ENCODE peak calls at places on chromosomes 13 and 19, in eight cellular contexts. Y is mammary epithelial cell, V is transverse colon, X is suprapubic skin, E is tibial artery, I is K562, P is PC-9, M is spleen. N is an unnamed sample.

GRCh38 chr19:572891-573825 is 762 bp downstream of the BSG start:
- DNase-seq in V (peak), E (no peak), X (no peak), M (peak), Y (peak), I (peak), P (no peak), N (peak)

GRCh38 chr19:45822716-45823115 is 7.6 kb upstream of the RSPH6A start:
- DNase-seq in M (no peak), Y (no peak), V (no peak), E (no peak), X (no peak), I (no peak), P (peak), N (no peak)

GRCh38 chr13:46051958-46052313 is 610 bp downstream of the ZC3H13 start:
- DNase-seq in M (no peak), X (no peak), V (no peak), I (no peak), E (no peak), P (no peak), Y (no peak), N (no peak)

GRCh38 chr19:38543807-38544568 is 73.8 kb downstream of the MAP4K1 start:
- DNase-seq in V (peak), I (peak), M (no peak), P (peak), E (peak), Y (peak), X (no peak), N (peak)

GRCh38 chr13:100646030-100646673 is 28.4 kb downstream of the TMTC4 start:
- DNase-seq in X (no peak), Y (peak), M (no peak), E (no peak), V (no peak), I (peak), P (no peak), N (no peak)

GRCh38 chr19:55546822-55547614 is 1.7 kb upstream of the SBK3 start:
- DNase-seq in Y (peak), I (peak), V (peak), X (no peak), P (peak), E (peak), M (no peak), N (peak)

GRCh38 chr19:16061943-16062342 is 14.4 kb upstream of the TPM4 start:
- DNase-seq in I (no peak), P (no peak), M (no peak), V (no peak), X (no peak), Y (no peak), E (no peak), N (no peak)

GRCh38 chr19:36771275-36772231 is 1.1 kb downstream of the ZNF850 start:
- DNase-seq in V (peak), I (peak), M (peak), X (no peak), Y (peak), P (peak), E (peak), N (peak)

GRCh38 chr13:99120751-99121150 is 79.9 kb upstream of the UBAC2 start:
- DNase-seq in V (no peak), M (no peak), Y (no peak), I (no peak), E (no peak), X (no peak), P (no peak), N (no peak)

GRCh38 chr19:18479964-18480723 is 41.7 kb downstream of the ELL start:
- DNase-seq in E (peak), I (no peak), Y (no peak), X (peak), P (no peak), M (peak), V (peak), N (no peak)

GRCh38 chr13:109095126-109095525 is 465.7 kb downstream of the MYO16 start:
- DNase-seq in Y (no peak), E (no peak), I (no peak), P (no peak), M (no peak), X (no peak), V (no peak), N (no peak)

GRCh38 chr19:56837492-56837891 is 3.0 kb downstream of the PEG3 start:
- DNase-seq in X (no peak), Y (peak), M (peak), P (no peak), I (no peak), E (peak), V (peak), N (peak)

GRCh38 chr13:45949161-45949560 is 97.6 kb upstream of the SIAH3 start:
- DNase-seq in Y (no peak), P (no peak), E (no peak), M (no peak), X (no peak), I (no peak), V (no peak), N (no peak)

GRCh38 chr13:114110091-114110829 is 22.2 kb downstream of the RASA3 start:
- DNase-seq in M (peak), V (peak), I (no peak), P (no peak), Y (no peak), X (no peak), E (peak), N (no peak)

GRCh38 chr19:13850910-13851753 is 25.8 kb upstream of the NANOS3 start:
- DNase-seq in M (peak), E (peak), P (peak), I (peak), Y (peak), V (peak), X (peak), N (peak)

GRCh38 chr13:110507678-110508381 is 53.7 kb downstream of the RAB20 start:
- DNase-seq in P (peak), I (peak), M (no peak), Y (no peak), X (no peak), E (no peak), V (peak), N (peak)

GRCh38 chr13:46577656-46578589 is 25.0 kb downstream of the LRCH1 start:
- DNase-seq in M (no peak), X (no peak), Y (no peak), E (no peak), I (no peak), V (no peak), P (no peak), N (no peak)

GRCh38 chr13:51764184-51765141 is 39.5 kb downstream of the DHRS12 start:
- DNase-seq in V (peak), P (no peak), X (no peak), I (no peak), Y (no peak), E (peak), M (no peak), N (no peak)

DNA sequence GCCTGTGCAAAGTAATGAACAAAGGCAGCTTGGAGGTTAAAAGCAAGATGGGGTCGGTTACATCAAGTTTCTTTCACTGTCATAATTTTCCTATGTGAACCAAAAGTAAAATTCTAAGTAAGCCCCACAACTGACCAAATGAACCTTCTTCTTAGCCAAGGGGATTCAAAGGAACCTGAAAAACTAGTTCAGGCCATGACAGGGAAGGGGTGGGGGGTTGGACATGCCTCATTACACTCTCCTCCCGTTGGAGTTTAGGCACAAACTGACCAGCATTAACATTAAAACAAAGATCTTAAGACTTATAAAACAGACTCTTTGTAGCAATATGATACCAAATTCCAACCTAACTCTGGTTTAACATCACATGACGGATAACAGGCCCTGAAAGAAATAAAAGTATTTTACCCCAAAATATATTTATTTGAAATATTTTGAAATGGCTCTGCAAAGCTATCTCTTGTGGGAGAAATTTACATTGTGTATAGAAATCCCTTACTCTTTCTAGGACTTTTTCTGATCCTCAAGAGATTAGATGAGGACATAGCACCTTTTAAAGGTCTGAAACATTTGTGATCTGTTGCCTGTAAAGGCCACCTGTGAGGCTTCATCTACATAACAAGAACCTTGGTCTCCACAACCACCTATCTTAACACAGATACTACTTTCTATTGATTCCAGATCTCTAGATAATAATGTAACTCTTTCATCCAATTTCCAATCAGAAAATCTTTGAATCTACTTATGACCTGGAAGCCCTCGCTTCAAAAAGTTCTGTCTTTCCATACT is 1829.0 kb upstream of the MIR17HG start:
- DNase-seq in P (no peak), M (no peak), V (no peak), X (no peak), Y (no peak), I (no peak), E (no peak), N (no peak)
- TF ChIP-seq CTCF in P (no peak), M (no peak), V (no peak), X (no peak), Y (no peak), I (no peak), E (no peak), N (no peak)

GRCh38 chr19:2154587-2155075 is 3.3 kb upstream of the AP3D1 start:
- DNase-seq in X (no peak), I (no peak), M (no peak), E (no peak), Y (peak), V (peak), P (peak), N (no peak)
- H3K27ac ChIP-seq in X (peak), I (no peak), M (no peak), E (no peak), Y (peak), V (peak), P (peak), N (no peak)

GRCh38 chr19:29232315-29232852 is 19.4 kb upstream of the UQCRFS1 start:
- DNase-seq in X (no peak), V (no peak), Y (no peak), E (no peak), I (no peak), M (peak), P (no peak), N (no peak)
- TF ChIP-seq CTCF in X (no peak), V (no peak), Y (no peak), E (no peak), I (no peak), M (no peak), P (no peak), N (no peak)

DNA sequence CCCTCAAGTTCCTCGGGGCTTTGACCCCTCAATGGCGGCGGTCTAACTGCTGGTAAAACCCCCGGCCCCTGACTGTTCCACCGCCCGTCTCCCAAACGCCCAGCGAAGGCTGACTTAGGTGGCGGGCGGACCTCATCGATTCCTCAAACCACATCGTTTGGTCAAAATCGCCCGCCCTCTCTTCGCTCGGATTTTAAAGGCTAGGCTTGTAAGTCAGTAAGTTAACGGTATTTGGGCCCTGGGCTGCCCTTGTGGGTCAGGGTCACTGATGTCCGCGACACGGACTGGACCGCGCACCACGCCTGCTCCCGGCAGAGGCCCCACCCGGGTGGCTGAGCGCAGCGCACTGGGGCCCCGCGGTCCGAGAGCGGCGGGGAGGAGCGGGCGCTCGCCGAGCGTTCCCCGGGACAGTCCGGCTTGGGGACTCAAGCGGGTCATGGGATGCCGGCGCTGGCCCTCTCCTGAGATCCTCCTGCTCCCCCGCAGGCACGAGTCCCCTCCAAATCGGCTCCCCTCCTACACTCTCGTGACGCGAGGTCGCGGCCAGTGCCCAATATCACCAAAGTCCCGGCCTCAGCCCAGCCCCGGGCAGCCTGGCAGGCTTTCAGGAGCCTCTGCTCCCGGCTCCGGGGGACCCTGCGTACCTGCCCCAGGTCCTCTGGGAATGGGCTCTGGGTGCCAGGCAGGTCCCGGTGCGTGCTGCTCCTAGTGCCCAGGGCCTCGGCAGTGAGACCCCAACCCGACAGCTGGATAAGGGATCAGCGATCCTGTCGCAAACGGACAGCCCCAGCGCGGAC is 990 bp downstream of the FLT1 start:
- DNase-seq in V (no peak), M (peak), Y (no peak), X (no peak), P (no peak), E (no peak), I (no peak), N (no peak)
- H3K27ac ChIP-seq in V (no peak), M (peak), Y (no peak), X (peak), P (no peak), E (peak), I (no peak), N (peak)

GRCh38 chr13:40460116-40460515 is 206.3 kb downstream of the FOXO1 start:
- DNase-seq in M (no peak), P (no peak), X (no peak), V (no peak), E (no peak), Y (no peak), I (no peak), N (no peak)
- TF ChIP-seq CTCF in M (no peak), P (no peak), X (no peak), V (no peak), E (no peak), Y (no peak), I (no peak), N (no peak)

DNA sequence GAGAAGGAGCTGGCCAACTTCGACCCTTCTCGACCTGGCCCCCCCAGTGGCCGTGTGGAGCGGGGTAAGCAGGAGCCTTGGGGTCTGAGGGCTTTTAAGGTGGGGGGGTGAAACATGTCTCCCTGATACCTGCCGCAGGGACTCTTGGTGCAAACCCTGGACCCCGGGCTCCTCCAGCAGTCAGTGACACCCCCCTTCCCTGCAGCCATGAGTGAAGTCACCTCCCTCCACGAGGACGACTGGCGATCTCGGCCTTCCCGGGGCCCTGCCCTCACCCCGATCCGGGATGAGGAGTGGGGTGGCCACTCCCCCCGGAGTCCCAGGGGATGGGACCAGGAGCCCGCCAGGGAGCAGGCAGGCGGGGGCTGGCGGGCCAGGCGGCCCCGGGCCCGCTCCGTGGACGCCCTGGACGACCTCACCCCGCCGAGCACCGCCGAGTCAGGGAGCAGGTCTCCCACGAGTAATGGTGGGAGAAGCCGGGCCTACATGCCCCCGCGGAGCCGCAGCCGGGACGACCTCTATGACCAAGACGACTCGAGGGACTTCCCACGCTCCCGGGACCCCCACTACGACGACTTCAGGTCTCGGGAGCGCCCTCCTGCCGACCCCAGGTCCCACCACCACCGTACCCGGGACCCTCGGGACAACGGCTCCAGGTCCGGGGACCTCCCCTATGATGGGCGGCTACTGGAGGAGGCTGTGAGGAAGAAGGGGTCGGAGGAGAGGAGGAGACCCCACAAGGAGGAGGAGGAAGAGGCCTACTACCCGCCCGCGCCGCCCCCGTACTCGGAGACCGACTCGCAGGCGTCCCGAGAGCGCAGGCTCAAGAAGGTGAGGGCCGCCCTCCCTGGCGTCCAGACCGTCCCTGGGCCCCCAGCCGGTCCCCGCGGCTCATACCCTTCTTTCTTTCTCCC is 1.6 kb upstream of the USF2 start:
- DNase-seq in M (peak), E (no peak), X (no peak), Y (no peak), V (peak), P (no peak), I (peak), N (no peak)
- H3K27ac ChIP-seq in M (peak), E (peak), X (peak), Y (peak), V (peak), P (peak), I (peak), N (peak)

GRCh38 chr19:10503002-10503789 is at the start of gene KEAP1:
- DNase-seq in X (no peak), V (peak), Y (no peak), E (peak), P (no peak), M (no peak), I (peak), N (peak)
- TF ChIP-seq CTCF in X (no peak), V (no peak), Y (no peak), E (no peak), P (no peak), M (no peak), I (no peak), N (no peak)

DNA sequence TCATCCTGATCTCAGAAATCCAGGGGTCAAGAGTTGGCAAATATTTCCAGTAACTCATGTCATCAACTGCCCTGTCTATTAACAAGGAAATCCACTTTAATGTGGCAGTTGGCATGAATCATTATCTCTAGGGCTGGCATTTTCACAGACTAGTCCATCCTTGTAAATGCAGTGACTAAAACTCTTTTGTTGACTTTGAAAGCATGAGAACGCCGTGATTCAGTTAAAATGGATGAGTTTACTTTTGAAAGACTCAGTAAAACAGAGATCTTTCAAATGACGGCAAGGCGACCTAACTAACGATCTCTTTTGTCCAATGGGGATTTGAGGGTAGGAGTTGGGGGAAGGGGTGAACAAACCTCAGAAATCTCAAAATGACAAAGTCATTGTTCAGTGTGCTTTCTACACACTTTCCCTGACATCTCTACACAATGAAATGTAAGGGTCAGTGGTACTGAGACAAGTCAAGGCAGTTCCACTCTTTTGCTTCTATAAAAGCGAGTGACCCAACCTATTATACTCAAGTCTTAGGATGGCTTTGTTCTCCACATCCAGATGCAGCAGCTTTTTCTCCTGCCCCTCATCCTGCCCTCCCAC is 200.6 kb downstream of the ABCC4 start:
- DNase-seq in Y (peak), X (no peak), V (no peak), M (no peak), I (no peak), P (peak), E (no peak), N (no peak)
- H3K27ac ChIP-seq in Y (no peak), X (no peak), V (no peak), M (no peak), I (no peak), P (peak), E (no peak), N (no peak)

DNA sequence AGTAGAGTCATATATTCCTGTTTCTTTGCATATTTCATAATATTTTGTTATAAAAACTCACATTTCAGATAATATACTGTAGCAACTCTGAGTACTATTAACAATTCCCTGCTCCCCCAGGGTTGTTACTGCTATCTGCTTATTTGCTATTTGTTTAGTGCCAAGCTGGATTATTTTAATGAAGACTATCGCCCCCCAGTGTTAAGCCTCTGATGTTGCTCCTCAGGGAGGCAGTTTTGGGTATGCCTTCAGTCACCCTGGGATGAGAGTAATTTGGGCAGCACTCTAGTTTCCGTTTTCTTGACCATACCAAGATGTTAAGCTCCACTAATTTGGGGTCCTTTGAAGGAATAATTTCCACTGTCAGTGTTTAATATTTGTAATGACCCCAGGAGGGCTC is 46.0 kb downstream of the MICU2 start:
- DNase-seq in V (no peak), M (no peak), E (no peak), Y (peak), X (no peak), P (no peak), I (peak), N (no peak)
- TF ChIP-seq CTCF in V (no peak), M (no peak), E (no peak), Y (peak), X (no peak), P (peak), I (peak), N (no peak)

DNA sequence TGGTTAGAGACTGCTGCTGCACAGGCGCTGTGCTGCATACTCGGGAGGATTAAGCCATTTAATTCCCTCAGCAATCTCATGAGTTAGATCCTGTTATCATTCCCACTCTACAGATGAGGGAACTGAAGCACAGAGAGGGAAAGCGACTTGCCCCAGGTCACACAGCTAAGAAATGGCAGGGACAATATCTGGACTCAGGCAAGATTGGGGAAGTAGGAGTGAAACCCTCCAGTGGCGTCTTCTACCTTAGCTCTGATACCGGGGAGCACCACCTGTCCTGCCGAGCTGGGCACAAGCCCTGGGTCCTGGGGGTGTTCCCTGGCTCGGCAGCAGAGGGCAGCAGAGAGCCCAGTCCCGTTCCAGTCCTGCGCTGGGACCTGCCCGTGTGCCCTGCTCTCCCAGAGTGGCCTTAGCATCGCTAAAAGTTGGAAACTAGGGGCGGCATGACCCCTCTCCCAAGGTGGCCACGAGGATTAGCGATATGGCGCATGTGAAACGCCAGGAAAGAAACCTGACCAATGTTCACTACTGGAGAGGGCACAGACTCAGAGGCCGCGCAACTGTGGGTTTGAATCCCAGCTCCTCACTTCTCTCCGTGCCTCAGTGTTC is 20.5 kb downstream of the CYTH2 start:
- DNase-seq in X (no peak), M (peak), Y (peak), E (peak), V (peak), P (peak), I (peak), N (peak)
- H3K27ac ChIP-seq in X (no peak), M (no peak), Y (no peak), E (no peak), V (no peak), P (no peak), I (no peak), N (no peak)

N was measured in lung.